ENCODE peak calls at places on chromosomes 5 and 9, in eight cellular contexts. Y, Q, T, W, P, U, B and A are unnamed samples.

GRCh38 chr9:1267581-1267980 is 217.4 kb downstream of the DMRT2 start:
- DNase-seq in Y (no peak), Q (no peak), T (no peak), W (no peak), P (no peak), U (no peak), B (no peak), A (no peak)

GRCh38 chr5:53406630-53407316 is 73.7 kb upstream of the FST start:
- DNase-seq in Y (peak), Q (peak), T (peak), W (no peak), P (peak), U (peak), B (no peak), A (peak)

GRCh38 chr9:95874303-95874988 is 1.0 kb upstream of the ERCC6L2 start:
- DNase-seq in Y (peak), Q (peak), T (peak), W (peak), P (no peak), U (peak), B (peak), A (peak)

GRCh38 chr5:43207601-43208000 is 15.6 kb downstream of the NIM1K start:
- DNase-seq in Y (peak), Q (no peak), T (no peak), W (no peak), P (peak), U (peak), B (no peak), A (no peak)

GRCh38 chr5:173925449-173926071 is 37.4 kb downstream of the CPEB4 start:
- DNase-seq in Y (peak), Q (peak), T (no peak), W (peak), P (peak), U (peak), B (peak), A (no peak)

GRCh38 chr5:35332551-35332950 is 102.3 kb upstream of the PRLR start:
- DNase-seq in Y (no peak), Q (no peak), T (no peak), W (no peak), P (no peak), U (peak), B (no peak), A (no peak)

GRCh38 chr9:38311382-38312270 is 80.9 kb upstream of the ALDH1B1 start:
- DNase-seq in Y (no peak), Q (no peak), T (peak), W (peak), P (no peak), U (no peak), B (peak), A (no peak)

GRCh38 chr5:97854871-97855762 is 672.1 kb upstream of the RIOK2 start:
- DNase-seq in Y (peak), Q (no peak), T (no peak), W (peak), P (peak), U (no peak), B (peak), A (peak)

GRCh38 chr9:123338710-123339665 is 17.0 kb upstream of the CRB2 start:
- DNase-seq in Y (no peak), Q (no peak), T (no peak), W (no peak), P (no peak), U (no peak), B (peak), A (peak)

GRCh38 chr9:89676281-89676680 is 71.5 kb downstream of the GADD45G start:
- DNase-seq in Y (no peak), Q (no peak), T (no peak), W (no peak), P (no peak), U (no peak), B (no peak), A (no peak)

GRCh38 chr5:60891667-60892066 is 47.6 kb upstream of the ELOVL7 start:
- DNase-seq in Y (no peak), Q (no peak), T (no peak), W (no peak), P (no peak), U (no peak), B (peak), A (no peak)

GRCh38 chr9:118961857-118962256 is 407.4 kb downstream of the BRINP1 start:
- DNase-seq in Y (peak), Q (peak), T (no peak), W (peak), P (peak), U (peak), B (peak), A (peak)

GRCh38 chr9:69822091-69822750 is 1.6 kb downstream of the CFAP95 start:
- DNase-seq in Y (peak), Q (peak), T (no peak), W (peak), P (peak), U (peak), B (peak), A (peak)

GRCh38 chr9:8432224-8432623 is 632.6 kb upstream of the DMAC1 start:
- DNase-seq in Y (no peak), Q (no peak), T (no peak), W (no peak), P (no peak), U (no peak), B (no peak), A (no peak)

GRCh38 chr5:82812575-82812974 is 264.6 kb downstream of the TMEM167A start:
- DNase-seq in Y (peak), Q (no peak), T (no peak), W (no peak), P (peak), U (peak), B (no peak), A (peak)

GRCh38 chr9:96663506-96664120 is 8.5 kb upstream of the PRXL2C start:
- DNase-seq in Y (peak), Q (no peak), T (no peak), W (no peak), P (no peak), U (no peak), B (no peak), A (no peak)

GRCh38 chr5:172102913-172103629 is 85.0 kb downstream of the STK10 start:
- DNase-seq in Y (peak), Q (peak), T (no peak), W (peak), P (peak), U (peak), B (peak), A (peak)

GRCh38 chr9:121466142-121466541 is 33.5 kb downstream of the GGTA1 start:
- DNase-seq in Y (no peak), Q (no peak), T (no peak), W (no peak), P (no peak), U (no peak), B (no peak), A (no peak)

GRCh38 chr9:121464968-121465367 is 34.7 kb downstream of the GGTA1 start:
- DNase-seq in Y (no peak), Q (peak), T (no peak), W (no peak), P (no peak), U (no peak), B (no peak), A (peak)

GRCh38 chr9:121459513-121459912 is 40.1 kb downstream of the GGTA1 start:
- DNase-seq in Y (no peak), Q (no peak), T (no peak), W (no peak), P (no peak), U (peak), B (no peak), A (peak)

DNA sequence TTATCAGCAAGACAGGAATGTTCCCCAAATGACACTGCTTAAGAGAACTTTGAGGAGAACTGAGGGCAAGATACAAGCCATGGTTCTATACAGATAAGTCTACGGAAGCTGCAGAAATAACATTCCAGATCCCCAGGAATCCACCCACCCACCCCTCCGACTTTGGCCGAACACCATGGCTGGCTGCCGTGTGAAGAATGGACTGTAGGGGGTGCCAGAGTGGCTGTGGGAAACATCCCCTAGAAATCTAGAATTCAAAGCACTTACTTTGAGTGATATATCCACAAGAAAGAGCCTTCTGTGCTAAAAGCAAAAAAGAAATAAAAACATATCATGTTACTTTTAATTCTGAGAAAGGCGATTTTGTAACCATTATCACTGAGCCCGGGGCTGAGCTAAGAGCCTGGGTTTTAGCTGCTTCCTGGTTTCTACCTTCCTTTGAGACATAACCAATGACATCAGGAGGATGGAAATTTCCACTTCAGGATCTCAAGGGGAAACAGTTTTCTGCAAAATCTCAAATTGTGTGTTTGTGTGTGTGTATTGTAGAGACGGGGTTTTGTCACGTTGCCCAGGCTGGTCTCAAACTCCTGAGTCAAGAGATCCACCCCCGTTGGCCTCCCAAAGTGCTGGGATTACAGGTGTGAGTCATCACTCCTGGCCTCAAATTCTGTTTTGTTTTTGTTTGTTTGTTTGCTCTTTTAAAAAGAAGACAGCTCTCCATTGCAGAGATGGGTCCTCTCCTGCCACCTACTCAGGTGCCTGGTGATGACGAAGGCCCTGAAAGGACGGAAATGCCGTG is 36.4 kb downstream of the GGTA1 start:
- DNase-seq in Y (peak), Q (peak), T (peak), W (peak), P (no peak), U (peak), B (peak), A (peak)
- H3K4me2 ChIP-seq in Y (no peak), Q (no peak), T (no peak), W (no peak), P (no peak), U (no peak), B (no peak), A (no peak)

DNA sequence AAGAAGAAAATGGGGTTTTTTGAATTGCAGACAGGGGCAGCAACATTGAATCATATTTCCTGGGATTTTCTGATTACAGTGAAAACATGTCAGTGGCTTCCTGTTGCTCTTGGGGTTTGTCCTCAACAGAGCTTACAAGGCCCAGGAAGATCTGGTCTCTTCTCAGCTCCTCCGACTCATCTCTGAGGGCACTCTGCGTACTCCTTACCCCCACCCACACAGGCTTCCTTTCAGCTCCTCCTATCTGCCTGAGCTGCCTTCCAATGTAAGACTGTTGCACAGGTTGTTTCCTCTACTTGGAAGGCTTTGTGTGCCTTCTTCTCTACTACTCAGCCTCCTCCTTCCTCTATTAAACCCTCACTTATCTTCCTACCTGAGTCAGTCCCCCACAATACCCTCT is 245.1 kb upstream of the MEF2C start:
- DNase-seq in Y (peak), Q (no peak), T (no peak), W (no peak), P (peak), U (peak), B (peak), A (no peak)
- H3K4me2 ChIP-seq in Y (no peak), Q (no peak), T (no peak), W (no peak), P (no peak), U (no peak), B (no peak), A (no peak)

GRCh38 chr9:135212961-135213360 is 125.5 kb downstream of the OLFM1 start:
- DNase-seq in Y (no peak), Q (no peak), T (no peak), W (no peak), P (no peak), U (no peak), B (no peak), A (peak)

GRCh38 chr9:135211524-135211890 is 124.0 kb downstream of the OLFM1 start:
- DNase-seq in Y (no peak), Q (no peak), T (no peak), W (no peak), P (no peak), U (no peak), B (no peak), A (no peak)

GRCh38 chr9:135210676-135211523 is 123.4 kb downstream of the OLFM1 start:
- DNase-seq in Y (no peak), Q (no peak), T (no peak), W (no peak), P (no peak), U (no peak), B (no peak), A (peak)

GRCh38 chr9:135209852-135210251 is 122.4 kb downstream of the OLFM1 start:
- DNase-seq in Y (peak), Q (no peak), T (no peak), W (no peak), P (no peak), U (peak), B (no peak), A (peak)

DNA sequence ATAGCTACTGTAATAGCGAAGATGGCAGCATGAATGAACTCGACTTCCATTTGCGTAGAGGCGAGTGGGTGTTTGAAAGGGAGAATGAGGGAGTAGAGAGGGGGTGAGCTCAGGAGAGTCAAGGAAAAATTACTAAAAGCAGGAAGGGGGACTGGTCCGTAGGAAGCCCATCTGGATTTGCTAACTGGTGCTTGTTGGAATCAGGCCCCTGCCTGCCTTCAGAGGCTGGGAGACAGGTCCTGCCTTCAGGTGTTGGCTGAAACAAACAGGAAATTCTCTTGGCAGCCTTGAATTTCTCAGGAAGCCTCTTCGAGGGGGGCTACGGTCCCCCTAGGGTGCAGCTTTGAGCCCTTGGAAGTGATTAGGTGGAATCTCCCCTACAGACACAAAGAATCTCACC is 121.7 kb downstream of the OLFM1 start:
- DNase-seq in Y (no peak), Q (no peak), T (no peak), W (no peak), P (no peak), U (no peak), B (no peak), A (no peak)
- H3K4me2 ChIP-seq in Y (no peak), Q (no peak), T (no peak), W (no peak), P (no peak), U (no peak), B (no peak), A (no peak)

DNA sequence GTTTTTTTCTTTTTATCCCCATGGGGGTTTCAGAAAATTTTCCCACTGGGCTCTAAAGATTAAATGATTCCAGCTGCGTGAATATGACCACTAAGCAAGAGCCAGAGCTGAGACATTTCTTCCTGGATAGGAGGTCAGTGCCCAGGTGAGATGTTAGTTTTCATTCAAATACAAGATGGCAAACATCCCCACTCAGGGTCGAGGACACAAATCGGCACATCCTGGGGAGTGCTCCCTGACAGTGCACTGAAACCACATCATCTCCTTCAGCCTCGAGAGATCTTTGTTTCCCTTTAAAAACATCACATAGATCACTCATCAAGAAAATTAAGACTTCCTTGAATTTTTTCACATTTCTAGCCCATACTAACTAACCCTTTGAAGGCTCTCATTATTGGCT is 273.2 kb upstream of the PANK3 start:
- DNase-seq in Y (no peak), Q (no peak), T (no peak), W (no peak), P (no peak), U (no peak), B (no peak), A (no peak)
- H3K4me2 ChIP-seq in Y (no peak), Q (no peak), T (no peak), W (no peak), P (no peak), U (no peak), B (no peak), A (peak)

DNA sequence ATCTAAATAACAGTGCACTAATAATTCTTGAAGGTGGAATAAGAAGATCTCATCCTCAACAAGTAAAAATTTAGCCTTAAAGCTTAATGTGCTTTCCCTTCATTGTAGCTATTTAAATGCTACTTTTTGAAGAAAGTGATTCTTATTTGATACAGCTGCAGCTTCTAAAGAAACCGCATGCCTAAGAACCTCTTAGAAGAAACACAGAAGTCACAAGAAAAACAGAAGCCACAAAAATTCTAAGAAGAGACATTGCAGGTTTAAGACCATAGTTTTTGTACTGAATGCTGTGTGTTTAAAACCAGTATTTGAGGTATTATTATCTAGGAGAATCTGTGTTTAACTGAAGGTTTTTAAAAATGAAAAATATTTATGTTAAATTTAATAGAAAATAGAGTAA is 68.3 kb downstream of the PPIP5K2 start:
- DNase-seq in Y (no peak), Q (no peak), T (no peak), W (no peak), P (no peak), U (no peak), B (no peak), A (no peak)
- H3K4me2 ChIP-seq in Y (no peak), Q (no peak), T (no peak), W (no peak), P (no peak), U (no peak), B (no peak), A (no peak)

GRCh38 chr5:150774145-150774544 is 4.4 kb upstream of the SMIM3 start:
- DNase-seq in Y (peak), Q (no peak), T (no peak), W (no peak), P (peak), U (peak), B (no peak), A (peak)
- H3K4me2 ChIP-seq in Y (no peak), Q (no peak), T (no peak), W (no peak), P (no peak), U (peak), B (no peak), A (peak)